ENCODE peak calls at places on chromosomes 2 and 18, in four cellular contexts. W is HepG2, G is K562, N is GM12878. H is an unnamed sample.

GRCh38 chr2:237281900-237282306 is 132.1 kb downstream of the COL6A3 start:
- DNase-seq in G (no peak), W (no peak), N (no peak), H (peak; percentile 97)

GRCh38 chr2:206031162-206031784 is 54.7 kb downstream of the INO80D start:
- DNase-seq in G (no peak), W (no peak), N (peak; percentile 3), H (peak; percentile 75)

GRCh38 chr18:59560556-59560955 is 136.7 kb downstream of the CCBE1 start:
- DNase-seq in G (no peak), N (no peak), W (no peak), H (no peak)

GRCh38 chr2:226247289-226248275 is 552.0 kb downstream of the IRS1 start:
- DNase-seq in N (no peak), G (no peak), W (no peak), H (peak; percentile 21)

GRCh38 chr18:21053127-21053526 is 58.5 kb downstream of the ROCK1 start:
- DNase-seq in N (no peak), W (peak; percentile 69), G (no peak), H (peak; percentile 90)

GRCh38 chr2:98032086-98032485 is 36.3 kb upstream of the TMEM131 start:
- DNase-seq in G (no peak), N (no peak), W (no peak), H (no peak)

GRCh38 chr18:72544092-72544886 is at the start of gene CBLN2:
- DNase-seq in G (peak; percentile 31), N (no peak), W (peak; percentile 23), H (peak; percentile 18)

GRCh38 chr2:98828793-98829371 is 98.0 kb upstream of the MGAT4A start:
- DNase-seq in G (no peak), W (peak; percentile 43), N (no peak), H (no peak)

GRCh38 chr18:66872277-66872676 is 268.4 kb upstream of the CDH19 start:
- DNase-seq in W (no peak), G (no peak), N (no peak), H (no peak)

GRCh38 chr2:240913810-240914644 is 7.9 kb downstream of the CROCC2 start:
- DNase-seq in W (peak; percentile 43), G (peak; percentile 71), N (no peak), H (peak; percentile 55)

GRCh38 chr2:240248981-240249422 is 108.5 kb upstream of the OTOS start:
- DNase-seq in G (no peak), N (no peak), W (no peak), H (no peak)

GRCh38 chr2:54560146-54560881 is 104.2 kb downstream of the SPTBN1 start:
- DNase-seq in N (no peak), G (peak; percentile 48), W (no peak), H (peak; percentile 59)

DNA sequence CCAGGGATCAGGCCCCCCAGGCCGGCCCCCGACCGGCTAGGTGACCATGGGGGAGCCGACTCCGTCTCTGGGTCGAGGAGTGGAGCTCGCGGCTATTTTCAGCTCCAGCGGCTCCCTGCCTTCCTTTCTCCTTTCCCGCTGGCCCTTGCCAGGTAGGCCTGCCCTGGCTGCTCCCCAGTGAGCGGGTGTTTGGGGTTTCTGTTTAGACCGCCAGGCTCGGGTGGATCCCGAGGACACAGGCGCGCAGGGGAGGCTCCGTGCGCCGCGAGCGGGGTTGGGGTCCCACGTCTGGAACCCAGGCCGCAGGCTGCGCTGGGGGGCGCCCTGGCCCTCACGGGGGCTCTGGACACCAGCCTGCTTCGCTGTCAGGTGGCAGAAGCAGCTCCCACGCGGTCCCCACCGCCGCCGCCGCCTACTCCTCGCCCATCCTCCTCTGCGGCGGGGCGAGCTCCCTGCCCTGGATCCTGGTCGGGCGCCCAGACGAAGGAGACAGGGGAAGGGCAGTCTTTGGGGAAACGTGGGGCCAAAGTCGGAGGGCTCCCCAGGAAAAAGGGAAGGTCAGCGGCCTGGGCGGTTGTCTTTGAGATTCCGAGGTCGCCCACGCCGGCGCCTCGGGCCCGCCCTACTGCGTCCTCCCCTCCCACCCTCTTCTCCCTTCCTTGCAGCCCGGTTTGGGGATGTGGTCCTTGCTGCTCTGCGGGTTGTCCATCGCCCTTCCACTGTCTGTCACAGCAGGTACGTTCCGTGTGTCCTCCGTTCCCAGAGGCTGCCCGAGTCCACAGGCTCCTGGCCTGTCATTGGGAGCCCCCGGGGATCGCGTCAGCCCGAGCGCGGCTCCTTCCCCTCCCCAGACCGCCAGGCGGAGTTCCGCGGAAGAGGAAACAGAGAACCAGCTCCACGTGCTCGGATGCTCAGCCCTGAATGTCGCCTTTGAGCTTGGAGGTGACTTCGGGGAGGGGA is 648 bp downstream of the IL1RL2 start:
- DNase-seq in G (no peak), W (no peak), N (no peak), H (peak; percentile 10)
- H3K4me3 ChIP-seq in G (no peak overlapping the region), W (no peak overlapping the region), N (no peak overlapping the region), H (peak overlapping the region; percentile 17)

GRCh38 chr2:163187119-163187518 is 348.6 kb upstream of the KCNH7 start:
- DNase-seq in G (no peak), W (no peak), N (no peak), H (no peak)

GRCh38 chr2:163187995-163188655 is 349.6 kb upstream of the KCNH7 start:
- DNase-seq in W (no peak), G (no peak), N (no peak), H (no peak)

GRCh38 chr2:163191372-163191771 is 352.8 kb upstream of the KCNH7 start:
- DNase-seq in G (peak; percentile 8), W (peak; percentile 24), N (no peak), H (peak; percentile 50)
- TF ChIP-seq MXI1 in G (no peak), W (no peak), N (no peak), H (no peak)

GRCh38 chr2:183079335-183079775 is 808 bp downstream of the DUSP19 start:
- DNase-seq in N (no peak), W (no peak), G (no peak), H (no peak)
- TF ChIP-seq CEBPB in N (no peak), W (no peak), G (no peak), H (no peak)

GRCh38 chr2:47917562-47917961 is 11.3 kb upstream of the FBXO11 start:
- DNase-seq in W (no peak), G (no peak), N (no peak), H (no peak)

GRCh38 chr2:47916437-47916836 is 10.1 kb upstream of the FBXO11 start:
- DNase-seq in W (no peak), N (no peak), G (peak; percentile 26), H (no peak)

GRCh38 chr2:47918043-47918442 is 11.7 kb upstream of the FBXO11 start:
- DNase-seq in N (no peak), W (no peak), G (no peak), H (no peak)
- H3K4me3 ChIP-seq in N (no peak overlapping the region), W (no peak overlapping the region), G (no peak overlapping the region), H (no peak overlapping the region)

GRCh38 chr2:102276549-102277201 is 34.7 kb upstream of the IL1RL1 start:
- DNase-seq in G (no peak), N (no peak), W (no peak), H (no peak)

GRCh38 chr2:102282646-102283045 is 28.7 kb upstream of the IL1RL1 start:
- DNase-seq in W (no peak), G (no peak), N (no peak), H (no peak)

GRCh38 chr2:102277202-102277700 is 34.1 kb upstream of the IL1RL1 start:
- DNase-seq in N (no peak), G (no peak), W (no peak), H (no peak)

GRCh38 chr2:102279391-102279735 is 32.0 kb upstream of the IL1RL1 start:
- DNase-seq in W (no peak), G (no peak), N (no peak), H (no peak)

GRCh38 chr2:102278720-102279390 is 32.5 kb upstream of the IL1RL1 start:
- DNase-seq in N (no peak), G (no peak), W (no peak), H (peak; percentile 42)
- TF ChIP-seq MXI1 in N (no peak), G (no peak), W (no peak), H (no peak)

GRCh38 chr18:42798606-42799005 is 316.9 kb downstream of the RIT2 start:
- DNase-seq in N (no peak), W (no peak), G (no peak), H (no peak)
- TF ChIP-seq CEBPB in N (no peak), W (no peak), G (no peak), H (no peak)

GRCh38 chr2:66426250-66427064 is 8.5 kb upstream of the MEIS1 start:
- DNase-seq in N (no peak), G (no peak), W (no peak), H (no peak)
- H3K4me3 ChIP-seq in N (no peak overlapping the region), G (no peak overlapping the region), W (no peak overlapping the region), H (peak overlapping the region; percentile 50)

GRCh38 chr18:56019908-56020307 is 431.9 kb upstream of the TCF4 start:
- DNase-seq in G (no peak), W (no peak), N (no peak), H (no peak)

GRCh38 chr18:56026505-56026904 is 438.5 kb upstream of the TCF4 start:
- DNase-seq in N (no peak), G (no peak), W (no peak), H (no peak)

GRCh38 chr18:56021814-56022205 is 433.8 kb upstream of the TCF4 start:
- DNase-seq in W (no peak), N (no peak), G (no peak), H (no peak)

GRCh38 chr18:56019156-56019555 is 431.2 kb upstream of the TCF4 start:
- DNase-seq in W (no peak), N (no peak), G (no peak), H (no peak)

DNA sequence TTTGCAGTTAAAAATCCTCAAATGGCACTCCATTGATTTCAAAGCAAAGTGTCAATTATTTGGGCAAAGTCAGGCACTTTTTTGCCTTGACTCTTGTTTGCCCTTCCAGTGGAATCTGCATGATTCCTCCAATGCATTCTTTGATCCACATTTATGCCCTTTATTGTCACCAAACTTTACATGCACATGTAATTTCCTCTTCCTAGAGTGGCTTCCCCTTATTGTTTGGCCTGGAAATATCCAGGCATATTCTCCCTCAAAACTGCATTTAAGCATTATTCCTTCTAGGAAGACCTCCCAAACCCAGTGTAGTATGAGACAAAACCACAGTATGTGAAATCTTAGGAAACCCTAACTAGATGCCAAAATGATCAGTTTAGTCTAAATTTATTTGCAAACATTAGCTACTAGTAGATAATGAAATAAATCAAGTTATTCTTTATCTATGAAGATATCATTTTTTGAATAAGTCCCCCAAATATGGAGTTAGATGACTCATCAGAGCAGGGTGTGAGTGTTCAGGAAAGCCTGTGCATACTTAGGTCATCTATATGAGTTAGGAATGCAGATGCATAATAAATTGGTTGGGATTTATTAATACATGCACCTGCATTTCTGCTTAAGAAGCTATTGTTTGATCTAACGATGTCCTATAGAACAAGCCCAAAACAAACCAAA is 433.3 kb upstream of the TCF4 start:
- DNase-seq in G (no peak), W (no peak), N (no peak), H (peak; percentile 51)
- TF ChIP-seq MXI1 in G (no peak), W (no peak), N (no peak), H (no peak)